ENCODE peak calls at places on chromosomes 12 and 14, in five cellular contexts. W, V, E, A and C are unnamed samples. For H3K27me3, the result is how much of the 10 kb centered on the place peaks cover.

GRCh38 chr12:123519151-123520001 is 14.1 kb downstream of the RILPL1 start:
- DNase-seq in W (peak), V (no peak), E (peak), A (peak), C (peak)

GRCh38 chr14:99077076-99077843 is 194.7 kb downstream of the BCL11B start:
- DNase-seq in W (no peak), V (no peak), E (no peak), A (no peak), C (no peak)

GRCh38 chr14:24058260-24058950 is 6.6 kb downstream of the CARMIL3 start:
- DNase-seq in W (peak), V (no peak), E (peak), A (peak), C (peak)

GRCh38 chr14:104593241-104593701 is 11.3 kb downstream of the TMEM179 start:
- DNase-seq in W (no peak), V (no peak), E (no peak), A (peak), C (no peak)

GRCh38 chr12:9509464-9510166 is 98.1 kb downstream of the KLRB1 start:
- DNase-seq in W (no peak), V (no peak), E (no peak), A (no peak), C (no peak)

GRCh38 chr12:101181776-101182175 is 28.3 kb downstream of the SLC5A8 start:
- DNase-seq in W (no peak), V (no peak), E (no peak), A (no peak), C (no peak)

GRCh38 chr12:1826867-1827705 is 6.7 kb downstream of the LRTM2 start:
- DNase-seq in W (peak), V (no peak), E (no peak), A (no peak), C (no peak)

GRCh38 chr12:94791933-94792332 is 141.6 kb upstream of the TMCC3 start:
- DNase-seq in W (no peak), V (no peak), E (no peak), A (no peak), C (no peak)

GRCh38 chr12:47794679-47795078 is 21.6 kb downstream of the SLC48A1 start:
- DNase-seq in W (no peak), V (no peak), E (no peak), A (no peak), C (no peak)

GRCh38 chr12:27564612-27565213 is 40.7 kb downstream of the PPFIBP1 start:
- DNase-seq in W (no peak), V (no peak), E (no peak), A (no peak), C (no peak)

GRCh38 chr14:99684356-99684952 is 356 bp downstream of the CYP46A1 start:
- DNase-seq in W (no peak), V (no peak), E (no peak), A (no peak), C (no peak)

GRCh38 chr12:43893670-43894069 is 57.8 kb downstream of the TMEM117 start:
- DNase-seq in W (no peak), V (no peak), E (no peak), A (no peak), C (no peak)

GRCh38 chr12:96501139-96501741 is 11.9 kb downstream of the CFAP54 start:
- DNase-seq in W (no peak), V (peak), E (peak), A (peak), C (peak)

DNA sequence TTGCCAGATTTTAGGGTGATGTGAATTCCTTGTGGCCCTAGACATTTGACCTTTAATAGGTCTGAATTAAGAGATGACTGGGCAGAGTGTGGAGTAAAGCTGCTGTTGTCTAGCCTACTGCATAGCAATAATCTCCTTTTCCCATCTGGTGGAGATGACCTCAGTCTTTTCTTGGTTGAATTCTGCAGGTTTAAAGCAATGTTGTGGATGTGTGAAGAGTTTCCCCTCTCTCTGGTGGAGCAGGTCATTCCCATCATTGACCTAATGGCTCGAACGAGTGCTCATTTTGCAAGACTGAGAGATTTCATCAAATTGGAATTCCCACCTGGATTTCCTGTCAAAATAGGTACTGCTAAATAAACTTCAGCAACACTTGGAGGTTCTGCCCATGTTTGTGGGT is 19.0 kb downstream of the C12orf76 start:
- DNase-seq in W (no peak), V (no peak), E (no peak), A (no peak), C (no peak)
- H3K27me3 ChIP-seq in W (under half), V (under half), E (under half), A (under half), C (under half)

DNA sequence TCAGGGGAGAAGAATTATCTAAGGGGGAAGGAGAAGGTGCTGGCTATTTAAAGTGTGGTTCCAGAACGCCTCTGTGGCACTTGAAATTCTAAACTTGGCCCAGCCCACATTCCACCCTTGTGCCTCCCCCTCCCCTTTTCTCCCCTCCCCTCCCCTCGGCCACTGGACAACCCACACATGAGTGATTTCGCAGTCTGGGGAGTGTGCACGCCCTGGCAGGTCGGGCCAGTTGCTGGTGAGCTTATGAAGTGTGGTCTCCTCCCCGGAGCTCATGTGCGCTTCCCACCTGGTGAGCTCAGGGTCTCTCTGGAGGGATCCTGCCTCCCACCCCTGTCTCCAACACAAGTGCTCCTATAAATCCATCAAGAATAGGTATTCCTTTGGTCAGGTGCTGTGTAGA is at the start of gene SLC6A13:
- DNase-seq in W (peak), V (no peak), E (no peak), A (no peak), C (no peak)
- H3K27me3 ChIP-seq in W (under half), V (under half), E (under half), A (under half), C (half or more)

GRCh38 chr14:36513012-36513420 is 7.0 kb downstream of the NKX2-1 start:
- DNase-seq in W (no peak), V (no peak), E (no peak), A (no peak), C (no peak)
- H3K27me3 ChIP-seq in W (half or more), V (under half), E (half or more), A (under half), C (half or more)

GRCh38 chr14:69484444-69485113 is at the start of gene PLEKHD1:
- DNase-seq in W (peak), V (no peak), E (no peak), A (no peak), C (no peak)

GRCh38 chr14:69485701-69486100 is 1.2 kb downstream of the PLEKHD1 start:
- DNase-seq in W (no peak), V (no peak), E (no peak), A (no peak), C (no peak)

GRCh38 chr14:69481815-69482568 is 2.5 kb upstream of the PLEKHD1 start:
- DNase-seq in W (no peak), V (no peak), E (no peak), A (no peak), C (no peak)

GRCh38 chr14:69485261-69485660 is 733 bp downstream of the PLEKHD1 start:
- DNase-seq in W (no peak), V (no peak), E (no peak), A (no peak), C (no peak)

DNA sequence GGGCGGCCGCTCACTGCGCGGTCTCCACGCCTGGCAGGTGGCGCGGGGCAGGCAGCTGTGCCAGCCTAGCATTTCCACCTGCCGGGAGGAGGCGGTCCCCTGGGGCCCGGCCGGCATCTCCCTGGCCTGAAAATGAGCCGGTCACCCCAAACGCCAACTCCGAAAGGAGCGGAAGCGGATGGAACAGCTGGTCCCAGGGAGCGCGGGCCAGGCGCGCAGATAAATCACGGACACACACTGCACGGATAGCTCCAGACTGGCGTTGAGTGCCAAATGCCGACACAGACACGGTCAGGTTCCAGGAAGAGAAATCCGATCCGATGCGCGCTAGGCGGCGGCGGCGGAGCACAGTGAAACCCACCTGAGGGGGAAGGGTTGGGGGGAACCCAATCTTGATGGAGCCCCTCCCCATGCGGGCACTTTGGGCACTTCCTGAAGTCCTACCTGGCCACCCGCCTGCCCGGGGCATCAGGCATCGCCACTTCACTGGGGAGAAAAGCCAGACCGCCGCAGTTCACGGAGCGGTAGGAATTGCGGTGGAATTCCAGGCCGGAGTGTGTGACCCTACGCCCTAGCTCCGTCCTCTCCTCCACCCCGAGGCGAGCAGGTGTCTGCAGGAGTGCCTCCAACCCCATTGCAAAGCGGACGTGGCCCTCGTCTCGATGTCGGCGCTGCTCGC is 624 bp upstream of the PLEKHD1 start:
- DNase-seq in W (peak), V (no peak), E (no peak), A (peak), C (peak)
- H3K27me3 ChIP-seq in W (half or more), V (under half), E (half or more), A (under half), C (half or more)

GRCh38 chr14:100723135-100723883 is 3.4 kb upstream of the DLK1 start:
- DNase-seq in W (no peak), V (no peak), E (no peak), A (no peak), C (no peak)
- H3K27me3 ChIP-seq in W (under half), V (under half), E (under half), A (under half), C (half or more)

GRCh38 chr12:114391088-114391487 is 14.9 kb downstream of the TBX5 start:
- DNase-seq in W (no peak), V (no peak), E (no peak), A (no peak), C (no peak)
- H3K27me3 ChIP-seq in W (under half), V (under half), E (under half), A (under half), C (half or more)

DNA sequence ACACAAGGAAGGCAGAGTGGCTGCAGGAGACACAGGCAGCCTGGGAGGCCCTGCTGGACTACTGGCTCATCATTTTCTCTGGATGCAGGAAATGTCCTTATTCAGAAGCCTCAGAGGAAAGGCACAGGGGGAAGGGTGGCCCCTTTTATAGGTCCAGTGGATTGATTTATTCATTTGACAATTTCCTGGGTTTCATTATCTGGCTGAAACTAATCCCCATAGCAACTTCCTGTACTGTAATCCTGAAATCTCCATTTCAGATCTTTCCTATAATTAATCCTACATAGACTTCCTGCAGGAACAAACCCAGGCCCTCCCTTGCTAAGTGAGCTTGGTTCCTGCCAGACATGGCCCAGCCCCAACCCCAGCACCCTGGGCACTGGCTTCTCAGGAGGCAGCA is 23.0 kb downstream of the KRT76 start:
- DNase-seq in W (no peak), V (no peak), E (no peak), A (no peak), C (no peak)
- H3K27me3 ChIP-seq in W (under half), V (under half), E (under half), A (under half), C (under half)